ENCODE peak calls at places on chromosomes 2 and 18, in five cellular contexts. One of them, this sample, is unnamed.

GRCh38 chr2:176139621-176140020 is 10.1 kb downstream of the HOXD8 start:
- DNase-seq in mesothelial cell of epicardium: no peak
- DNase-seq in GM12865: no peak
- DNase-seq in neural crest cell: no peak
- DNase-seq in AG04449: no peak
- DNase-seq in this sample: no peak

GRCh38 chr2:199470672-199471442 is 13.1 kb upstream of the SATB2 start:
- DNase-seq in mesothelial cell of epicardium: no peak
- DNase-seq in GM12865: no peak
- DNase-seq in neural crest cell: no peak
- DNase-seq in AG04449: no peak
- DNase-seq in this sample: no peak

GRCh38 chr2:193868833-193869232 is 1674.1 kb upstream of the TMEFF2 start:
- DNase-seq in mesothelial cell of epicardium: no peak
- DNase-seq in GM12865: no peak
- DNase-seq in neural crest cell: no peak
- DNase-seq in AG04449: no peak
- DNase-seq in this sample: no peak

GRCh38 chr2:50492452-50492851 is 539.5 kb downstream of the NRXN1 start:
- DNase-seq in mesothelial cell of epicardium: no peak
- DNase-seq in GM12865: peak; percentile 72
- DNase-seq in neural crest cell: peak; percentile 22
- DNase-seq in AG04449: peak; percentile 1
- DNase-seq in this sample: no peak

GRCh38 chr2:69217333-69218080 is 169.5 kb downstream of the GFPT1 start:
- DNase-seq in mesothelial cell of epicardium: no peak
- DNase-seq in GM12865: no peak
- DNase-seq in neural crest cell: no peak
- DNase-seq in AG04449: no peak
- DNase-seq in this sample: no peak

GRCh38 chr2:110789706-110790105 is 57.3 kb downstream of the ACOXL start:
- DNase-seq in mesothelial cell of epicardium: no peak
- DNase-seq in GM12865: no peak
- DNase-seq in neural crest cell: no peak
- DNase-seq in AG04449: no peak
- DNase-seq in this sample: no peak

GRCh38 chr2:2824588-2824987 is 493.5 kb upstream of the MYT1L start:
- DNase-seq in mesothelial cell of epicardium: no peak
- DNase-seq in GM12865: no peak
- DNase-seq in neural crest cell: no peak
- DNase-seq in AG04449: no peak
- DNase-seq in this sample: no peak

GRCh38 chr2:57850415-57851130 is 196.0 kb upstream of the VRK2 start:
- DNase-seq in mesothelial cell of epicardium: no peak
- DNase-seq in GM12865: no peak
- DNase-seq in neural crest cell: no peak
- DNase-seq in AG04449: no peak
- DNase-seq in this sample: no peak

GRCh38 chr2:240703417-240704341 is 12.0 kb downstream of the AQP12A start:
- DNase-seq in mesothelial cell of epicardium: no peak
- DNase-seq in GM12865: no peak
- DNase-seq in neural crest cell: no peak
- DNase-seq in AG04449: no peak
- DNase-seq in this sample: no peak

GRCh38 chr18:62384610-62385097 is 59.5 kb downstream of the TNFRSF11A start:
- DNase-seq in mesothelial cell of epicardium: no peak
- DNase-seq in GM12865: no peak
- DNase-seq in neural crest cell: peak; percentile 25
- DNase-seq in AG04449: no peak
- DNase-seq in this sample: no peak

GRCh38 chr2:164920430-164920829 is 34.9 kb downstream of the SLC38A11 start:
- DNase-seq in mesothelial cell of epicardium: no peak
- DNase-seq in GM12865: no peak
- DNase-seq in neural crest cell: no peak
- DNase-seq in AG04449: peak; percentile 73
- DNase-seq in this sample: no peak

DNA sequence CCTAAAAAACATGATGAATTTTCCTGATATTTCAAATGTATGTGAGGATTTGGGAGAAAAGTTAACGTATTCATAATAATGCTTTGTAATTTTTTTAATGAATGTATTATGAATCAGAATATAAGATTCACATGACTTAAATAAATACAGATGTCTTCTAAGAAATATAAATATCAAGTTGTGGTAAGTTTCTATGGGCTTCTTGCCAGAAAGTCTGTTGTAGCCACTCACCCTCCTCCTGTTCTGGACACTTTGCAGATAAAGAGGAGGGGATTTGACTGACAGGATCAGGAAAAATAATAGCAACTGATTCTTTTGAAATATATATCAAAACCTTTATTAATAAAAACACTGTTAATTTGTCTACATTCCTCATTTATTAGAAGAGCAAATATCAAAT is 423.8 kb upstream of the MMADHC start:
- DNase-seq in mesothelial cell of epicardium: no peak
- DNase-seq in GM12865: no peak
- DNase-seq in neural crest cell: no peak
- DNase-seq in AG04449: no peak
- DNase-seq in this sample: no peak
- TF ChIP-seq CTCF in mesothelial cell of epicardium: no peak
- TF ChIP-seq CTCF in GM12865: no peak
- TF ChIP-seq CTCF in neural crest cell: no peak
- TF ChIP-seq CTCF in AG04449: no peak
- TF ChIP-seq CTCF in this sample: no peak

GRCh38 chr18:6219116-6219717 is 195.5 kb downstream of the L3MBTL4 start:
- DNase-seq in mesothelial cell of epicardium: peak; percentile 70
- DNase-seq in GM12865: peak; percentile 62
- DNase-seq in neural crest cell: peak; percentile 71
- DNase-seq in AG04449: peak; percentile 5
- DNase-seq in this sample: no peak
- TF ChIP-seq CTCF in mesothelial cell of epicardium: peak; percentile 68
- TF ChIP-seq CTCF in GM12865: peak; percentile 76
- TF ChIP-seq CTCF in neural crest cell: peak; percentile 79
- TF ChIP-seq CTCF in AG04449: peak; percentile 92
- TF ChIP-seq CTCF in this sample: peak; percentile 20

GRCh38 chr18:25456284-25456683 is 104.3 kb upstream of the ZNF521 start:
- DNase-seq in mesothelial cell of epicardium: no peak
- DNase-seq in GM12865: no peak
- DNase-seq in neural crest cell: no peak
- DNase-seq in AG04449: no peak
- DNase-seq in this sample: no peak

GRCh38 chr18:25457196-25457595 is 105.2 kb upstream of the ZNF521 start:
- DNase-seq in mesothelial cell of epicardium: no peak
- DNase-seq in GM12865: no peak
- DNase-seq in neural crest cell: no peak
- DNase-seq in AG04449: no peak
- DNase-seq in this sample: no peak

GRCh38 chr18:25463726-25464125 is 111.8 kb upstream of the ZNF521 start:
- DNase-seq in mesothelial cell of epicardium: no peak
- DNase-seq in GM12865: no peak
- DNase-seq in neural crest cell: no peak
- DNase-seq in AG04449: no peak
- DNase-seq in this sample: no peak

GRCh38 chr18:25457636-25458035 is 105.7 kb upstream of the ZNF521 start:
- DNase-seq in mesothelial cell of epicardium: no peak
- DNase-seq in GM12865: no peak
- DNase-seq in neural crest cell: no peak
- DNase-seq in AG04449: no peak
- DNase-seq in this sample: no peak

DNA sequence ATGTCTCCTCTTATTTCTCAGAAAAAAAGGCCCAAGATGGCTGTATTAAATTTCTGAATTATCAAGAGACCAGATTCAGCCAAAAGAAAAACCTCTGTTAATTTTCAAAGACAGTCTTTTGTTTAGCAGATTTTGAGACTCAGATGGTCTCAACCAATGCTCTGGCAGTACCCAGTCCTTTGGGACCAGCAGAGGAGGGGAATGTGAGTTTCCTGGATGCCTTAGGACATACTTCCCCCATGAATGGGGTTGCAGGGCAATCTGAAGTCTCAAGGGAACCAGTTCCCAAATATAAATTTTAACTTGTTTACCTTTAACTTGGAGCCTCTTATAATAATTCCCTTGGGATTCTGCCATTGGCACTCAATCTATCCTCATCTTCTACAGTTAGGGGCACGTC is 107.8 kb upstream of the ZNF521 start:
- DNase-seq in mesothelial cell of epicardium: no peak
- DNase-seq in GM12865: no peak
- DNase-seq in neural crest cell: no peak
- DNase-seq in AG04449: no peak
- DNase-seq in this sample: no peak
- TF ChIP-seq CTCF in mesothelial cell of epicardium: no peak
- TF ChIP-seq CTCF in GM12865: no peak
- TF ChIP-seq CTCF in neural crest cell: no peak
- TF ChIP-seq CTCF in AG04449: no peak
- TF ChIP-seq CTCF in this sample: no peak

GRCh38 chr2:1183300-1183699 is 230.0 kb upstream of the TPO start:
- DNase-seq in mesothelial cell of epicardium: no peak
- DNase-seq in GM12865: no peak
- DNase-seq in neural crest cell: no peak
- DNase-seq in AG04449: no peak
- DNase-seq in this sample: no peak
- TF ChIP-seq CTCF in mesothelial cell of epicardium: no peak
- TF ChIP-seq CTCF in GM12865: no peak
- TF ChIP-seq CTCF in neural crest cell: no peak
- TF ChIP-seq CTCF in AG04449: no peak
- TF ChIP-seq CTCF in this sample: no peak

DNA sequence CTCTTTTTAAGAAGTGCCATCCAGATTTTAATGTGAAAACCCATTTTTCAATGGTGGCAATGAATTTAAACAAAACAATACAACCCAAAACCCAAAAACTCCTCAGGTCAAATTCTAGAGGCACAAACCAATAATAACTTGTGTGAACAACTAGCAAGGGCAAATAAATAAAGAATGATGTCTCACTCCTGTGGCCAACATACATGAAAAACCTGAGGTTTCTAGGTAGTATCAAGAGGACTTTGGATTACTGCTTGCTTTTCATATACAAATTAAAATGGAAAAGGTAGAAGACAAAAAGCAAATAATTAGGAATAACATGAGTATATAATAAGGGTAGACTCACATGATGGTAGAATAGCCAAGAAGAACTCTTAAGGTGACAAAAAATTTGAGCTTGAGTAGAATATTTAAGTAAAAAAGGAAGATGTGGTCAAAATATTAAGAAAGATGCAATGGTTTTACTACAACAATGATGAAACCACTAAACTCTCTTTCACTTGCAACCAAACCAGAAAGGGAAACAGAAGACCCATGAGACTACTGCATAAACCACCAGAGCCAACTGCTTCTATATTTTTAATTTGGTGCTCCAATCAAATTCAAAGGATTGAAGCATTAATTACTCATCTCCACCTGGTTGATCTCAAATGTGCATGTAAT is 53.5 kb downstream of the DARS1 start:
- DNase-seq in mesothelial cell of epicardium: no peak
- DNase-seq in GM12865: peak; percentile 51
- DNase-seq in neural crest cell: no peak
- DNase-seq in AG04449: no peak
- DNase-seq in this sample: no peak
- TF ChIP-seq CTCF in mesothelial cell of epicardium: no peak
- TF ChIP-seq CTCF in GM12865: no peak
- TF ChIP-seq CTCF in neural crest cell: no peak
- TF ChIP-seq CTCF in AG04449: no peak
- TF ChIP-seq CTCF in this sample: no peak

GRCh38 chr18:9474103-9474982 is 970 bp upstream of the RALBP1 start:
- DNase-seq in mesothelial cell of epicardium: no peak
- DNase-seq in GM12865: no peak
- DNase-seq in neural crest cell: no peak
- DNase-seq in AG04449: no peak
- DNase-seq in this sample: no peak
- TF ChIP-seq CTCF in mesothelial cell of epicardium: no peak
- TF ChIP-seq CTCF in GM12865: no peak
- TF ChIP-seq CTCF in neural crest cell: no peak
- TF ChIP-seq CTCF in AG04449: no peak
- TF ChIP-seq CTCF in this sample: no peak

DNA sequence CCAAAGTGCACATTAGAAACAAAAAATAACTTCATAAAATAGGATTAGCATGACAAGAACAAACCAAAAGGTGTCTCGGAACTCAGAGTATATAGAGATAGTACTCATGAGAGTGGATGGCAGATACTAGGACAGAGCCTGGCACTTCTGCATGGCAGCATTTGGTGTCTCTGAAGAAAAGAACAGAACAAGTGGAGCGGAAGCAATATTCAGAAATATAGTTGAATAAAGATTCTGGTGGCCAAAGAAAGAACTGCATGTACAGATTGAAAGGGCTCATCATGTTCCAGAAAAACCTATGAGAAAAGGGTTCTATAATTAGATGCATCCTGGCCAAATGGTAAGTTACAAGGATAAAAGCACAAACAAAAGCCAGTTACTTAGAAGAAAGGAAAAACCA is 90.9 kb downstream of the CCDC138 start:
- DNase-seq in mesothelial cell of epicardium: no peak
- DNase-seq in GM12865: no peak
- DNase-seq in neural crest cell: no peak
- DNase-seq in AG04449: no peak
- DNase-seq in this sample: no peak
- TF ChIP-seq CTCF in mesothelial cell of epicardium: peak; percentile 56
- TF ChIP-seq CTCF in GM12865: no peak
- TF ChIP-seq CTCF in neural crest cell: no peak
- TF ChIP-seq CTCF in AG04449: no peak
- TF ChIP-seq CTCF in this sample: no peak